ENCODE peak calls at places on chromosome 11, in ten cellular contexts. One of them, this sample, is unnamed.

GRCh38 chr11:36425593-36426206 is 84.4 kb downstream of the TRAF6 start:
- DNase-seq in fibroblast of pulmonary artery: peak; percentile 44
- DNase-seq in heart left ventricle: no peak
- DNase-seq in left colon: no peak
- DNase-seq in RPMI7951: peak; percentile 82
- DNase-seq in stimulated activated CD4-positive, alpha-beta T cell treated with anti-CD3 and anti-CD28 coated beads, Interleukin-4, amount 100 ng/mL, for 4 hours: no peak
- DNase-seq in M059J: peak; percentile 46
- DNase-seq in T-helper 17 cell: no peak
- DNase-seq in AG04449: no peak
- DNase-seq in central memory CD4-positive, alpha-beta T cell: no peak
- DNase-seq in this sample: no peak

GRCh38 chr11:71284525-71285092 is 32.2 kb upstream of the SHANK2 start:
- DNase-seq in fibroblast of pulmonary artery: no peak
- DNase-seq in heart left ventricle: no peak
- DNase-seq in T-helper 17 cell: no peak
- DNase-seq in stimulated activated CD4-positive, alpha-beta T cell treated with anti-CD3 and anti-CD28 coated beads, Interleukin-4, amount 100 ng/mL, for 4 hours: no peak
- DNase-seq in AG04449: no peak
- DNase-seq in left colon: peak; percentile 75
- DNase-seq in central memory CD4-positive, alpha-beta T cell: no peak
- DNase-seq in M059J: no peak
- DNase-seq in RPMI7951: no peak
- DNase-seq in this sample: no peak

GRCh38 chr11:43685483-43685882 is 4.9 kb downstream of the HSD17B12 start:
- DNase-seq in stimulated activated CD4-positive, alpha-beta T cell treated with anti-CD3 and anti-CD28 coated beads, Interleukin-4, amount 100 ng/mL, for 4 hours: no peak
- DNase-seq in left colon: no peak
- DNase-seq in central memory CD4-positive, alpha-beta T cell: no peak
- DNase-seq in fibroblast of pulmonary artery: no peak
- DNase-seq in AG04449: no peak
- DNase-seq in T-helper 17 cell: no peak
- DNase-seq in RPMI7951: peak; percentile 4
- DNase-seq in heart left ventricle: no peak
- DNase-seq in M059J: no peak
- DNase-seq in this sample: no peak

GRCh38 chr11:30697032-30697431 is 110.9 kb upstream of the MPPED2 start:
- DNase-seq in stimulated activated CD4-positive, alpha-beta T cell treated with anti-CD3 and anti-CD28 coated beads, Interleukin-4, amount 100 ng/mL, for 4 hours: no peak
- DNase-seq in fibroblast of pulmonary artery: no peak
- DNase-seq in central memory CD4-positive, alpha-beta T cell: no peak
- DNase-seq in heart left ventricle: no peak
- DNase-seq in AG04449: no peak
- DNase-seq in T-helper 17 cell: no peak
- DNase-seq in M059J: no peak
- DNase-seq in RPMI7951: no peak
- DNase-seq in left colon: no peak
- DNase-seq in this sample: no peak

GRCh38 chr11:56911312-56911711 is 77.4 kb upstream of the OR5AK2 start:
- DNase-seq in T-helper 17 cell: no peak
- DNase-seq in heart left ventricle: no peak
- DNase-seq in left colon: no peak
- DNase-seq in stimulated activated CD4-positive, alpha-beta T cell treated with anti-CD3 and anti-CD28 coated beads, Interleukin-4, amount 100 ng/mL, for 4 hours: no peak
- DNase-seq in central memory CD4-positive, alpha-beta T cell: no peak
- DNase-seq in fibroblast of pulmonary artery: peak; percentile 5
- DNase-seq in AG04449: no peak
- DNase-seq in RPMI7951: peak; percentile 12
- DNase-seq in M059J: no peak
- DNase-seq in this sample: no peak

GRCh38 chr11:20105427-20105826 is 54.8 kb downstream of the DBX1 start:
- DNase-seq in RPMI7951: no peak
- DNase-seq in heart left ventricle: no peak
- DNase-seq in central memory CD4-positive, alpha-beta T cell: no peak
- DNase-seq in T-helper 17 cell: no peak
- DNase-seq in fibroblast of pulmonary artery: no peak
- DNase-seq in M059J: no peak
- DNase-seq in stimulated activated CD4-positive, alpha-beta T cell treated with anti-CD3 and anti-CD28 coated beads, Interleukin-4, amount 100 ng/mL, for 4 hours: no peak
- DNase-seq in AG04449: no peak
- DNase-seq in left colon: no peak
- DNase-seq in this sample: no peak

GRCh38 chr11:12543596-12544415 is 130.4 kb upstream of the TEAD1 start:
- DNase-seq in T-helper 17 cell: no peak
- DNase-seq in left colon: no peak
- DNase-seq in AG04449: no peak
- DNase-seq in M059J: peak; percentile 45
- DNase-seq in central memory CD4-positive, alpha-beta T cell: no peak
- DNase-seq in stimulated activated CD4-positive, alpha-beta T cell treated with anti-CD3 and anti-CD28 coated beads, Interleukin-4, amount 100 ng/mL, for 4 hours: no peak
- DNase-seq in RPMI7951: no peak
- DNase-seq in fibroblast of pulmonary artery: no peak
- DNase-seq in heart left ventricle: no peak
- DNase-seq in this sample: no peak

GRCh38 chr11:47327025-47327424 is 25.5 kb downstream of the MYBPC3 start:
- DNase-seq in fibroblast of pulmonary artery: no peak
- DNase-seq in central memory CD4-positive, alpha-beta T cell: no peak
- DNase-seq in heart left ventricle: peak; percentile 30
- DNase-seq in stimulated activated CD4-positive, alpha-beta T cell treated with anti-CD3 and anti-CD28 coated beads, Interleukin-4, amount 100 ng/mL, for 4 hours: no peak
- DNase-seq in M059J: no peak
- DNase-seq in T-helper 17 cell: no peak
- DNase-seq in left colon: no peak
- DNase-seq in AG04449: no peak
- DNase-seq in RPMI7951: no peak
- DNase-seq in this sample: no peak

GRCh38 chr11:73705053-73705452 is 55.8 kb downstream of the RAB6A start:
- DNase-seq in AG04449: no peak
- DNase-seq in left colon: peak; percentile 23
- DNase-seq in fibroblast of pulmonary artery: no peak
- DNase-seq in M059J: no peak
- DNase-seq in heart left ventricle: no peak
- DNase-seq in T-helper 17 cell: no peak
- DNase-seq in central memory CD4-positive, alpha-beta T cell: no peak
- DNase-seq in stimulated activated CD4-positive, alpha-beta T cell treated with anti-CD3 and anti-CD28 coated beads, Interleukin-4, amount 100 ng/mL, for 4 hours: no peak
- DNase-seq in RPMI7951: no peak
- DNase-seq in this sample: no peak

GRCh38 chr11:117337061-117337460 is 9.4 kb downstream of the CEP164 start:
- DNase-seq in heart left ventricle: no peak
- DNase-seq in T-helper 17 cell: no peak
- DNase-seq in M059J: no peak
- DNase-seq in fibroblast of pulmonary artery: no peak
- DNase-seq in AG04449: no peak
- DNase-seq in left colon: no peak
- DNase-seq in stimulated activated CD4-positive, alpha-beta T cell treated with anti-CD3 and anti-CD28 coated beads, Interleukin-4, amount 100 ng/mL, for 4 hours: no peak
- DNase-seq in RPMI7951: no peak
- DNase-seq in central memory CD4-positive, alpha-beta T cell: no peak
- DNase-seq in this sample: no peak

GRCh38 chr11:62487698-62488551 is 58.7 kb downstream of the AHNAK start:
- DNase-seq in stimulated activated CD4-positive, alpha-beta T cell treated with anti-CD3 and anti-CD28 coated beads, Interleukin-4, amount 100 ng/mL, for 4 hours: no peak
- DNase-seq in central memory CD4-positive, alpha-beta T cell: no peak
- DNase-seq in fibroblast of pulmonary artery: no peak
- DNase-seq in RPMI7951: no peak
- DNase-seq in heart left ventricle: no peak
- DNase-seq in T-helper 17 cell: no peak
- DNase-seq in M059J: no peak
- DNase-seq in left colon: no peak
- DNase-seq in AG04449: no peak
- DNase-seq in this sample: no peak

GRCh38 chr11:57150454-57150917 is 31.3 kb upstream of the LRRC55 start:
- DNase-seq in left colon: no peak
- DNase-seq in AG04449: no peak
- DNase-seq in central memory CD4-positive, alpha-beta T cell: no peak
- DNase-seq in RPMI7951: peak; percentile 17
- DNase-seq in M059J: peak; percentile 3
- DNase-seq in stimulated activated CD4-positive, alpha-beta T cell treated with anti-CD3 and anti-CD28 coated beads, Interleukin-4, amount 100 ng/mL, for 4 hours: no peak
- DNase-seq in heart left ventricle: no peak
- DNase-seq in T-helper 17 cell: no peak
- DNase-seq in fibroblast of pulmonary artery: peak; percentile 10
- DNase-seq in this sample: no peak

GRCh38 chr11:57913713-57914704 is 109.7 kb upstream of the OR9Q1 start:
- DNase-seq in left colon: no peak
- DNase-seq in AG04449: no peak
- DNase-seq in heart left ventricle: no peak
- DNase-seq in RPMI7951: peak; percentile 5
- DNase-seq in stimulated activated CD4-positive, alpha-beta T cell treated with anti-CD3 and anti-CD28 coated beads, Interleukin-4, amount 100 ng/mL, for 4 hours: no peak
- DNase-seq in central memory CD4-positive, alpha-beta T cell: no peak
- DNase-seq in fibroblast of pulmonary artery: no peak
- DNase-seq in T-helper 17 cell: no peak
- DNase-seq in M059J: no peak
- DNase-seq in this sample: no peak

GRCh38 chr11:61473370-61474025 is 35.1 kb upstream of the LRRC10B start:
- DNase-seq in RPMI7951: peak; percentile 19
- DNase-seq in left colon: no peak
- DNase-seq in stimulated activated CD4-positive, alpha-beta T cell treated with anti-CD3 and anti-CD28 coated beads, Interleukin-4, amount 100 ng/mL, for 4 hours: no peak
- DNase-seq in central memory CD4-positive, alpha-beta T cell: no peak
- DNase-seq in AG04449: no peak
- DNase-seq in T-helper 17 cell: no peak
- DNase-seq in M059J: peak; percentile 24
- DNase-seq in heart left ventricle: no peak
- DNase-seq in fibroblast of pulmonary artery: peak; percentile 18
- DNase-seq in this sample: no peak

GRCh38 chr11:67615455-67616430 is 9.0 kb downstream of the NDUFV1 start:
- DNase-seq in left colon: peak; percentile 69
- DNase-seq in heart left ventricle: no peak
- DNase-seq in T-helper 17 cell: peak; percentile 49
- DNase-seq in AG04449: no peak
- DNase-seq in fibroblast of pulmonary artery: peak; percentile 24
- DNase-seq in RPMI7951: peak; percentile 13
- DNase-seq in M059J: peak; percentile 30
- DNase-seq in stimulated activated CD4-positive, alpha-beta T cell treated with anti-CD3 and anti-CD28 coated beads, Interleukin-4, amount 100 ng/mL, for 4 hours: peak; percentile 58
- DNase-seq in central memory CD4-positive, alpha-beta T cell: no peak
- DNase-seq in this sample: peak; percentile 43

GRCh38 chr11:57638005-57638760 is 11.5 kb downstream of the YPEL4 start:
- DNase-seq in T-helper 17 cell: no peak
- DNase-seq in heart left ventricle: peak; percentile 79
- DNase-seq in M059J: peak; percentile 89
- DNase-seq in stimulated activated CD4-positive, alpha-beta T cell treated with anti-CD3 and anti-CD28 coated beads, Interleukin-4, amount 100 ng/mL, for 4 hours: no peak
- DNase-seq in left colon: no peak
- DNase-seq in fibroblast of pulmonary artery: peak; percentile 87
- DNase-seq in AG04449: no peak
- DNase-seq in RPMI7951: peak; percentile 85
- DNase-seq in central memory CD4-positive, alpha-beta T cell: no peak
- DNase-seq in this sample: no peak

GRCh38 chr11:119664063-119664572 is 64.9 kb downstream of the NECTIN1 start:
- DNase-seq in T-helper 17 cell: no peak
- DNase-seq in fibroblast of pulmonary artery: no peak
- DNase-seq in central memory CD4-positive, alpha-beta T cell: no peak
- DNase-seq in heart left ventricle: no peak
- DNase-seq in stimulated activated CD4-positive, alpha-beta T cell treated with anti-CD3 and anti-CD28 coated beads, Interleukin-4, amount 100 ng/mL, for 4 hours: no peak
- DNase-seq in left colon: no peak
- DNase-seq in M059J: no peak
- DNase-seq in AG04449: no peak
- DNase-seq in RPMI7951: no peak
- DNase-seq in this sample: no peak

GRCh38 chr11:69084371-69084770 is 35.6 kb downstream of the TPCN2 start:
- DNase-seq in RPMI7951: no peak
- DNase-seq in central memory CD4-positive, alpha-beta T cell: no peak
- DNase-seq in M059J: no peak
- DNase-seq in heart left ventricle: no peak
- DNase-seq in stimulated activated CD4-positive, alpha-beta T cell treated with anti-CD3 and anti-CD28 coated beads, Interleukin-4, amount 100 ng/mL, for 4 hours: no peak
- DNase-seq in AG04449: no peak
- DNase-seq in T-helper 17 cell: no peak
- DNase-seq in fibroblast of pulmonary artery: no peak
- DNase-seq in left colon: no peak
- DNase-seq in this sample: no peak

GRCh38 chr11:114087028-114087427 is 27.5 kb downstream of the ZBTB16 start:
- DNase-seq in central memory CD4-positive, alpha-beta T cell: no peak
- DNase-seq in T-helper 17 cell: no peak
- DNase-seq in heart left ventricle: no peak
- DNase-seq in M059J: no peak
- DNase-seq in stimulated activated CD4-positive, alpha-beta T cell treated with anti-CD3 and anti-CD28 coated beads, Interleukin-4, amount 100 ng/mL, for 4 hours: no peak
- DNase-seq in RPMI7951: no peak
- DNase-seq in left colon: no peak
- DNase-seq in fibroblast of pulmonary artery: no peak
- DNase-seq in AG04449: no peak
- DNase-seq in this sample: no peak

GRCh38 chr11:70302086-70302752 is 31.7 kb downstream of the PPFIA1 start:
- DNase-seq in central memory CD4-positive, alpha-beta T cell: no peak
- DNase-seq in RPMI7951: peak; percentile 46
- DNase-seq in T-helper 17 cell: no peak
- DNase-seq in stimulated activated CD4-positive, alpha-beta T cell treated with anti-CD3 and anti-CD28 coated beads, Interleukin-4, amount 100 ng/mL, for 4 hours: no peak
- DNase-seq in M059J: no peak
- DNase-seq in AG04449: no peak
- DNase-seq in heart left ventricle: no peak
- DNase-seq in left colon: no peak
- DNase-seq in fibroblast of pulmonary artery: no peak
- DNase-seq in this sample: no peak

GRCh38 chr11:69746140-69746539 is 29.0 kb downstream of the FGF4 start:
- DNase-seq in fibroblast of pulmonary artery: no peak
- DNase-seq in M059J: no peak
- DNase-seq in T-helper 17 cell: no peak
- DNase-seq in stimulated activated CD4-positive, alpha-beta T cell treated with anti-CD3 and anti-CD28 coated beads, Interleukin-4, amount 100 ng/mL, for 4 hours: no peak
- DNase-seq in central memory CD4-positive, alpha-beta T cell: no peak
- DNase-seq in heart left ventricle: no peak
- DNase-seq in left colon: no peak
- DNase-seq in AG04449: no peak
- DNase-seq in RPMI7951: no peak
- DNase-seq in this sample: no peak

GRCh38 chr11:131746201-131746600 is 375.8 kb downstream of the NTM start:
- DNase-seq in stimulated activated CD4-positive, alpha-beta T cell treated with anti-CD3 and anti-CD28 coated beads, Interleukin-4, amount 100 ng/mL, for 4 hours: no peak
- DNase-seq in heart left ventricle: no peak
- DNase-seq in RPMI7951: peak; percentile 56
- DNase-seq in AG04449: no peak
- DNase-seq in T-helper 17 cell: no peak
- DNase-seq in fibroblast of pulmonary artery: no peak
- DNase-seq in central memory CD4-positive, alpha-beta T cell: no peak
- DNase-seq in M059J: no peak
- DNase-seq in left colon: no peak
- DNase-seq in this sample: no peak

GRCh38 chr11:2294340-2295290 is 7.1 kb downstream of the C11orf21 start:
- DNase-seq in heart left ventricle: peak; percentile 16
- DNase-seq in RPMI7951: no peak
- DNase-seq in left colon: peak; percentile 5
- DNase-seq in stimulated activated CD4-positive, alpha-beta T cell treated with anti-CD3 and anti-CD28 coated beads, Interleukin-4, amount 100 ng/mL, for 4 hours: no peak
- DNase-seq in AG04449: no peak
- DNase-seq in central memory CD4-positive, alpha-beta T cell: no peak
- DNase-seq in fibroblast of pulmonary artery: no peak
- DNase-seq in T-helper 17 cell: peak; percentile 2
- DNase-seq in M059J: no peak
- DNase-seq in this sample: peak; percentile 0

GRCh38 chr11:80350541-80350940 is 909.7 kb upstream of the TENM4 start:
- DNase-seq in AG04449: no peak
- DNase-seq in heart left ventricle: no peak
- DNase-seq in stimulated activated CD4-positive, alpha-beta T cell treated with anti-CD3 and anti-CD28 coated beads, Interleukin-4, amount 100 ng/mL, for 4 hours: no peak
- DNase-seq in left colon: no peak
- DNase-seq in central memory CD4-positive, alpha-beta T cell: no peak
- DNase-seq in fibroblast of pulmonary artery: no peak
- DNase-seq in RPMI7951: no peak
- DNase-seq in T-helper 17 cell: no peak
- DNase-seq in M059J: peak; percentile 44
- DNase-seq in this sample: no peak